ENCODE peak calls at places on chromosomes 16 and 17, in five cellular contexts. J is pancreas, M is psoas muscle, U is brain microvascular endothelial cell, V is A549. B is an unnamed sample.

GRCh38 chr17:76384987-76385891 is 830 bp downstream of the SPHK1 start:
- DNase-seq in V (peak; percentile 68), U (peak; percentile 77), M (peak; percentile 68), J (peak; percentile 82), B (peak; percentile 60)

GRCh38 chr16:89530401-89531381 is 22.5 kb downstream of the SPG7 start:
- DNase-seq in V (no peak), M (no peak), U (no peak), J (no peak), B (no peak)

GRCh38 chr16:5015351-5015750 is 18.4 kb downstream of the NAGPA start:
- DNase-seq in M (no peak), J (no peak), V (peak; percentile 23), U (no peak), B (no peak)

GRCh38 chr17:17151962-17152361 is 54.2 kb downstream of the PLD6 start:
- DNase-seq in M (peak; percentile 97), U (peak; percentile 92), J (no peak), V (peak; percentile 85), B (peak; percentile 74)

GRCh38 chr17:41650794-41651624 is 26.6 kb upstream of the KRT17 start:
- DNase-seq in J (peak; percentile 64), V (no peak), M (peak; percentile 44), U (no peak), B (no peak)

GRCh38 chr16:55701442-55702319 is 45.9 kb downstream of the SLC6A2 start:
- DNase-seq in U (peak; percentile 20), M (peak; percentile 69), J (peak; percentile 88), V (peak; percentile 47), B (no peak)

GRCh38 chr17:19004601-19005441 is at the start of gene FAM83G:
- DNase-seq in J (peak; percentile 91), V (peak; percentile 87), U (peak; percentile 29), M (peak; percentile 86), B (no peak)

GRCh38 chr16:85153656-85154091 is 41.4 kb upstream of the CIBAR2 start:
- DNase-seq in U (no peak), V (no peak), M (peak; percentile 92), J (no peak), B (no peak)

GRCh38 chr16:31010943-31011342 is 505 bp upstream of the STX1B start:
- DNase-seq in M (no peak), V (no peak), J (no peak), U (no peak), B (no peak)

GRCh38 chr17:7437369-7437863 is 1.9 kb upstream of the FGF11 start:
- DNase-seq in M (no peak), V (no peak), J (peak; percentile 84), U (no peak), B (no peak)
- H3K4me3 ChIP-seq in M (peak overlapping the region; percentile 72), V (peak overlapping the region; percentile 55), J (peak overlapping the region; percentile 70), U (peak overlapping the region; percentile 39), B (peak overlapping the region; percentile 61)

GRCh38 chr17:73266796-73267195 is 5.1 kb upstream of the CPSF4L start:
- DNase-seq in U (no peak), J (no peak), M (no peak), V (no peak), B (no peak)

GRCh38 chr17:73269329-73269615 is 7.6 kb upstream of the CPSF4L start:
- DNase-seq in U (no peak), V (no peak), J (no peak), M (no peak), B (no peak)

GRCh38 chr17:73269791-73270190 is 8.1 kb upstream of the CPSF4L start:
- DNase-seq in J (no peak), V (no peak), U (no peak), M (no peak), B (no peak)

GRCh38 chr17:73267648-73268537 is 6.2 kb upstream of the CPSF4L start:
- DNase-seq in U (no peak), M (no peak), V (no peak), J (no peak), B (no peak)

DNA sequence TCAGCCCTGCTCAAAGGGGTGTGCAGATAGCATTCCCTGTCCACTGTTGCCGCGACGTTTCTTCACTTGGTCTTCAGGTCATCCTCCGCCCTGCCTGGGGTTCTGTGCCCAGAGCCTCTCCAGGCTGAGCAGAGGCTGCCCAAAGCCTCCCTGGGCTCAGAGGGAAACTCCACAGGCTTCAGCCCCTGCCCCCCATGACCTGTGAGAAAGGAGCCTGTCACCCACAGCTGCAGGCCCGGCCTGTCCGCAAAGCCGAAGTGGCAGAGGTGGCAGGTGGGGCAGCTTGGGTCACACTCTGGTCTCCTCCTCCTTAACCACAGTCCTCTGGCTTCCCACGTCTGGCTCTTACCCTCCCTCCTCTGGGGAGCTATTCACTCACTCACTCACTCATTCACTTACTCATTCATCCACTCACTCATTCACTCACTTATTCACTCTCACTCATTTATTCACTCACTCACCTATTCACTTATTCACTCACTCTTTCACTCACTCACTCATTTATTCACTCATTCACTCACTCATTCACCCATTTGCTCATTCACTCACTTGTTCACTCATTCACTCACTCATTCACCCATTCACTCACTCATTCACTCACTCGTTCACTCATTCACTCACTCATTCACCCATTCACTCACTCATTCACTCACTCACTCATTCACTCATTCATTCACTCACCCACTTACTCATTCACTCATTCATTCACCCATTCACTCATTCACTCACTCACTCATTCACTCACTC is 7.1 kb upstream of the CPSF4L start:
- DNase-seq in U (no peak), V (no peak), M (no peak), J (peak; percentile 93), B (no peak)
- H3K4me3 ChIP-seq in U (no peak overlapping the region), V (no peak overlapping the region), M (no peak overlapping the region), J (no peak overlapping the region), B (no peak overlapping the region)

GRCh38 chr17:48642843-48643696 is 16.9 kb upstream of the HOXB9 start:
- DNase-seq in M (no peak), U (no peak), V (no peak), J (no peak), B (no peak)

GRCh38 chr17:48643697-48644012 is 17.5 kb upstream of the HOXB9 start:
- DNase-seq in V (no peak), U (no peak), J (no peak), M (no peak), B (no peak)

GRCh38 chr17:48641541-48642058 is 15.4 kb upstream of the HOXB9 start:
- DNase-seq in J (no peak), U (no peak), M (no peak), V (no peak), B (no peak)

GRCh38 chr17:48640858-48641180 is 14.7 kb upstream of the HOXB9 start:
- DNase-seq in U (no peak), J (no peak), M (no peak), V (no peak), B (no peak)

DNA sequence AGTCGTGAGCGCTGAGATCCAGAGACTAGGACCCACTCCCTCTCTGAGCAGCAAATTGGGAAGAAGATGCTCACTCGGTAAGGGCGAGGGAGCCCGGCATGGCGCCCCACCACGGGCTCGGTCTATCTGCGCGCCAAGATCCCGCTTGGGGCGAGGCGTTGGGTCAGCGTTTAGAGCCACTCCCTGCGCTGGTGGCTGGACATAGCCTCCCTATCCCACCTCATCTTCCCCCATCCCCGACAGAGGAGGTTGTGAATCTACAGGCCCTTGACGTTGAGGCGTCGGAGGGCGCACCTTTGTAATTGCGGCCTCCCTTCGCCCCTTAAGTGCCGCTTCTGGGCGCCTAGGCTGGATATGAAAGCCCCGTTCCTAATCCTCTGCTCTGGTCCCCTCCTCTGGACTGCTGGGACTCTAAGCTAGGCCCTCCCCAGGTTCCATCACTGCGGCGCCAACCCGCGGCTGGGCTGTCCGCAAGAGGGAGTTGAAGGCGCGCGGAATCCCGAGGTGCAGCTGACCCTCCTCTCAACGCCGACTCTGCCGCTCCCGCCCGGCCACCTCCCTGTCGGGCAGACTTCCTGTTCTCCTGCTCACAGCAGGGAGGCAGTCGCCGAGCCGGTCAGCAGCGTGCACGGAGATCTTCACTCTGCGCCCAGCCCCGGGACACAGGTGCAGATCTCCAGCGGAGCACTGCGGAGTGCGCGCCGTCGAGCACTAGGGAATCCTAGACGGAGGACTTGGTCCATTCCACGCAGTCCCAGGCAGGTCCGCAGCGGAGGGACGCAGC is 16.1 kb upstream of the HOXB9 start:
- DNase-seq in M (no peak), U (no peak), J (no peak), V (peak; percentile 81), B (no peak)
- H3K4me3 ChIP-seq in M (no peak overlapping the region), U (no peak overlapping the region), J (no peak overlapping the region), V (peak overlapping the region; percentile 26), B (no peak overlapping the region)

GRCh38 chr16:3718628-3719027 is 1.3 kb upstream of the TRAP1 start:
- DNase-seq in U (no peak), M (no peak), V (no peak), J (peak; percentile 18), B (no peak)
- H3K4me3 ChIP-seq in U (no peak overlapping the region), M (no peak overlapping the region), V (no peak overlapping the region), J (no peak overlapping the region), B (no peak overlapping the region)